ENCODE peak calls at places on chromosomes 11 and 22, in eight cellular contexts. I is tibial nerve; W is GM23338; H is heart right ventricle; S is gastrocnemius medialis; K is mesenchymal stem cell; J is ovary; P is CD4-positive, alpha-beta memory T cell. O is an unnamed sample.

GRCh38 chr11:9070740-9071476 is 20.5 kb downstream of the SCUBE2 start:
- DNase-seq in I (no peak), J (no peak), P (no peak), W (no peak), S (no peak), K (no peak), H (no peak), O (no peak)

GRCh38 chr11:93063101-93063500 is 93.7 kb downstream of the MTNR1B start:
- DNase-seq in P (no peak), W (no peak), H (no peak), J (no peak), I (no peak), S (no peak), K (no peak), O (no peak)

GRCh38 chr11:46121724-46122477 is 647 bp upstream of the PHF21A start:
- DNase-seq in W (peak; percentile 95), I (peak; percentile 55), S (peak; percentile 82), H (peak; percentile 73), P (peak; percentile 83), K (peak; percentile 96), J (peak; percentile 81), O (peak; percentile 87)

GRCh38 chr11:110793556-110793955 is 81.3 kb upstream of the ARHGAP20 start:
- DNase-seq in I (no peak), K (no peak), H (no peak), S (no peak), W (peak; percentile 17), P (no peak), J (no peak), O (no peak)

GRCh38 chr11:75475767-75476650 is 43.0 kb upstream of the KLHL35 start:
- DNase-seq in S (peak; percentile 84), W (no peak), J (no peak), H (peak; percentile 34), P (no peak), K (no peak), I (peak; percentile 49), O (no peak)

GRCh38 chr11:46944356-46944755 is 7.8 kb downstream of the CSTPP1 start:
- DNase-seq in S (no peak), H (no peak), I (no peak), W (no peak), P (no peak), K (no peak), J (no peak), O (no peak)

GRCh38 chr11:131038597-131038996 is 122.3 kb upstream of the SNX19 start:
- DNase-seq in S (no peak), K (peak; percentile 8), W (peak; percentile 85), I (no peak), J (no peak), H (no peak), P (no peak), O (no peak)

GRCh38 chr22:49779853-49780271 is 47.8 kb downstream of the BRD1 start:
- DNase-seq in P (no peak), H (no peak), W (no peak), S (peak; percentile 77), J (peak; percentile 25), I (no peak), K (no peak), O (peak; percentile 47)

GRCh38 chr22:37943471-37944198 is 9.8 kb downstream of the C22orf23 start:
- DNase-seq in J (no peak), K (no peak), H (no peak), I (no peak), W (no peak), P (no peak), S (no peak), O (no peak)

GRCh38 chr11:45089251-45089650 is 57.2 kb upstream of the PRDM11 start:
- DNase-seq in P (no peak), J (peak; percentile 50), H (peak; percentile 82), S (peak; percentile 94), I (peak; percentile 71), W (no peak), K (peak; percentile 91), O (peak; percentile 49)

GRCh38 chr22:45226681-45227186 is 14.0 kb downstream of the KIAA0930 start:
- DNase-seq in I (no peak), J (no peak), H (no peak), S (peak; percentile 20), W (no peak), P (no peak), K (no peak), O (peak; percentile 59)

GRCh38 chr11:47980093-47980906 is at the start of gene PTPRJ:
- DNase-seq in K (peak; percentile 60), J (peak; percentile 63), I (no peak), S (peak; percentile 43), H (peak; percentile 59), W (peak; percentile 78), P (peak; percentile 73), O (peak; percentile 67)

GRCh38 chr11:103929168-103929903 is 107.1 kb upstream of the DDI1 start:
- DNase-seq in W (no peak), K (no peak), H (no peak), J (no peak), I (no peak), P (no peak), S (no peak), O (peak; percentile 11)

GRCh38 chr11:65502852-65503603 is 4.2 kb downstream of the MALAT1 start:
- DNase-seq in H (no peak), I (no peak), S (no peak), W (no peak), K (peak; percentile 74), P (peak; percentile 13), J (peak; percentile 11), O (no peak)

GRCh38 chr22:25645964-25646363 is 81.5 kb downstream of the GRK3 start:
- DNase-seq in K (no peak), W (no peak), P (no peak), H (no peak), J (no peak), I (no peak), S (no peak), O (no peak)

GRCh38 chr11:75386912-75387311 is 12.4 kb upstream of the RPS3 start:
- DNase-seq in K (no peak), I (no peak), S (no peak), P (no peak), W (peak; percentile 69), J (no peak), H (no peak), O (peak; percentile 50)

GRCh38 chr22:42300286-42301071 is 30.0 kb upstream of the TCF20 start:
- DNase-seq in H (no peak), S (no peak), I (no peak), K (no peak), P (no peak), W (no peak), J (no peak), O (peak; percentile 46)

GRCh38 chr11:130675456-130675855 is 227.0 kb downstream of the ADAMTS15 start:
- DNase-seq in K (peak; percentile 90), P (no peak), J (no peak), S (peak; percentile 79), H (peak; percentile 79), I (peak; percentile 24), W (no peak), O (no peak)

GRCh38 chr11:35364101-35364780 is 55.1 kb downstream of the SLC1A2 start:
- DNase-seq in I (peak; percentile 55), S (peak; percentile 93), W (no peak), K (peak; percentile 77), J (no peak), H (peak; percentile 36), P (no peak), O (no peak)

GRCh38 chr11:838441-839279 is 3.7 kb downstream of the POLR2L start:
- DNase-seq in S (no peak), K (peak; percentile 43), W (peak; percentile 79), P (no peak), I (no peak), H (no peak), J (no peak), O (peak; percentile 77)
- H3K4me1 ChIP-seq in S (peaks cover 41% of the 10 kb centered on the region), K (peaks cover 68% of the 10 kb centered on the region), W (peaks cover 15% of the 10 kb centered on the region), P (peaks cover 31% of the 10 kb centered on the region), I (peaks cover 74% of the 10 kb centered on the region), H (peaks cover 82% of the 10 kb centered on the region), J (peaks cover 18% of the 10 kb centered on the region), O (peaks cover 44% of the 10 kb centered on the region)

DNA sequence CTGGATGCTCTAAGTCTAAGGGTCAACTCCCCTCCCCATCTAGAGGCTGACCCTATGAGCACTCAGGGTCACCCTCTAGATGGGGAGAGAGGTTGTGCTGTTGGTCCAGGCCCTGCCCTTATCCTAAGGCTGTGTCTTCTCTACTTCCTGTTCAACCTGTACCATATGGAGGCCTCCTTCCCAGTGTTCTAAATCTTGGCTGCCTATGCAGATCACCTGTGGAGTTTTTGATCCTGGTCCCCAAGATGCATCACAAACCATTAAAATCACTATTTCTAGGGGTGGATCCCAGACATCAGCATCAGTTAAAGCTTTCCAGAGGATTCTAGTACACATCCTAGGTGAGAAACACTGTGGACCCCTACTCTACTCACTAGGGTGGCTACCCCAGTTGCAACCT is 26.2 kb downstream of the LARGE1 start:
- DNase-seq in J (no peak), I (no peak), P (no peak), H (no peak), W (no peak), S (no peak), K (no peak), O (no peak)
- H3K4me3 ChIP-seq in J (no peak overlapping the region), I (no peak overlapping the region), P (no peak overlapping the region), H (no peak overlapping the region), W (no peak overlapping the region), S (no peak overlapping the region), K (no peak overlapping the region), O (no peak overlapping the region)

DNA sequence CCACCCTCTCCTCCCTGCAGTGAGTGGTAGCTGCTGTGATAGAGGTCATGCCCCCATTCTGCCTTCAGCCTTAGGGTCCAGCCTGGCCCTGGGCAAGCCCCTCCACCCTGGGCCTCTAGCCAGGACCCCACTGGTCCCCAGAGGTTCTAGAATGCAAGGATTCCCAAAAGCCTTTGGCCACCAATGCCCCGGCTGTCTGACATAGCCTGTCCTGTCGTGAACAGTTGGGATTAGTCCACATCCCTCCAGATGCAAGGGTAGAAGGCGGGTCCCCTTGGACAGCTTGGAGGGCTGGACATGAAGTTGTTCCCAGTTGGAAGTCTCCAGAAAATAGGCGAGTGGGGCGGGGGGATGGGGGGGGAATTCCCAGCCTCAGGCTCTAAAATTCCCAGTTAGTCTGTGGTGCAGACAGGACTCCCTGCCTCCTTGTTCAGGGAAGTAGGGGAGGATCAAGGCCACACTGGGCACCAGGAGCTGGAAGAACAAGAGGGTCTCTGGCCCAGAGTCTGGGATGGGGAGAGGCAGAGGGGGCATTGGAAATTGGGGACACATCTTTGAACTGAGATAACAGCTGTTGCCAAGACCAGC is 5.2 kb upstream of the ADORA2A start:
- DNase-seq in K (no peak), J (no peak), I (no peak), P (no peak), S (no peak), H (no peak), W (no peak), O (no peak)
- H3K4me1 ChIP-seq in K (peaks cover 30% of the 10 kb centered on the region), J (peaks cover 1% of the 10 kb centered on the region), I (peaks cover 39% of the 10 kb centered on the region), P (peaks cover 27% of the 10 kb centered on the region), S (peaks cover 11% of the 10 kb centered on the region), H (peaks cover 64% of the 10 kb centered on the region), W (peaks cover 8% of the 10 kb centered on the region), O (peaks cover 13% of the 10 kb centered on the region)

DNA sequence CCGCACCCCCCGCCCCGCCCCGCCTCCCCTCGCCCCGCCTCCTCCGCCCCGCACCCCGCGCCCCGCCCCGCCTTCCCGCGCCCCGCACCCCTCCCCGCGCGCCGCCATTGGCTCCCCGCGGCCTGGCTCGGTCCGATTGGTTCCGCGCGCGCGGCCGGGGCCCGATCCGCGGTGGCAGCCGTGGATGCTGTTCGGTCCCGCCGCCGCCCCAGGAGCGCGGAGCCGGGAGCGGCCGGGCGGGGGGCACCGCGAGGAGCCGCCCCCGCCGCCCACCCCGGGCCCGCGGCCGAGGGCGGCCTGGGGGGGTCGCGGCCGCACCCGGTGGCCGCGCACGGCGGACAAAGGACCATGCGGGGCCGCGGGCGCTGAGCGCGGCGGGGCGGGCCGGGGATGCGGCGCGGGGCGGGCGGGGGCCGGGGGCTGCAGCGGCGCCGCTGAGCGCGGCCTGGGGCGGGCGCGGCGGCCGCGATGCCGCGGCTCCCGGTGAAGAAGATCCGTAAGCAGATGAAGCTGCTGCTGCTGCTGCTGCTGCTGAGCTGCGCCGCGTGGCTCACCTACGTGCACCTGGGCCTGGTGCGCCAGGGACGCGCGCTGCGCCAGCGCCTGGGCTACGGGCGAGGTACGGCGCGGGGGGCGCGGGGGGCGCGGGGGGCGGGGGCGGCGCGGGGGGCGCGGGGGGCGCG is at the start of gene B4GALNT4:
- DNase-seq in S (no peak), J (peak; percentile 74), H (no peak), I (no peak), W (peak; percentile 67), P (peak; percentile 55), K (peak; percentile 59), O (peak; percentile 13)
- H3K4me3 ChIP-seq in S (no peak within 1 kb of the TSS), J (peak within 1 kb of the TSS; percentile 36), H (peak within 1 kb of the TSS; percentile 22), I (peak within 1 kb of the TSS; percentile 14), W (peak within 1 kb of the TSS; percentile 87), P (no peak within 1 kb of the TSS), K (peak within 1 kb of the TSS; percentile 78), O (no peak within 1 kb of the TSS)

O was measured in mucosa of descending colon.